ENCODE peak calls at places on chromosomes 5 and 9, in six cellular contexts. One of them, this sample, is unnamed.

GRCh38 chr5:171137768-171138540 is 171.1 kb upstream of the TLX3 start:
- DNase-seq in thyroid gland: no peak
- DNase-seq in transverse colon: no peak
- DNase-seq in A673: no peak
- DNase-seq in colonic mucosa: no peak
- DNase-seq in pancreas: no peak
- DNase-seq in this sample: no peak

GRCh38 chr5:72586788-72587530 is 79.7 kb upstream of the ZNF366 start:
- DNase-seq in transverse colon: no peak
- DNase-seq in pancreas: no peak
- DNase-seq in colonic mucosa: no peak
- DNase-seq in thyroid gland: no peak
- DNase-seq in A673: no peak
- DNase-seq in this sample: no peak

GRCh38 chr5:119330367-119331183 is 25.2 kb upstream of the TNFAIP8 start:
- DNase-seq in A673: no peak
- DNase-seq in transverse colon: no peak
- DNase-seq in thyroid gland: no peak
- DNase-seq in colonic mucosa: no peak
- DNase-seq in pancreas: no peak
- DNase-seq in this sample: no peak

GRCh38 chr9:99732715-99733114 is 89.0 kb upstream of the NR4A3 start:
- DNase-seq in colonic mucosa: no peak
- DNase-seq in A673: peak; percentile 5
- DNase-seq in transverse colon: no peak
- DNase-seq in thyroid gland: no peak
- DNase-seq in pancreas: no peak
- DNase-seq in this sample: no peak

GRCh38 chr5:135318924-135319323 is 80.1 kb downstream of the MACROH2A1 start:
- DNase-seq in A673: no peak
- DNase-seq in pancreas: no peak
- DNase-seq in transverse colon: no peak
- DNase-seq in thyroid gland: no peak
- DNase-seq in colonic mucosa: no peak
- DNase-seq in this sample: no peak

GRCh38 chr9:7360513-7360912 is 439.1 kb downstream of the DMAC1 start:
- DNase-seq in colonic mucosa: no peak
- DNase-seq in thyroid gland: no peak
- DNase-seq in pancreas: no peak
- DNase-seq in A673: no peak
- DNase-seq in transverse colon: no peak
- DNase-seq in this sample: no peak

GRCh38 chr9:4038182-4038723 is 261.6 kb downstream of the GLIS3 start:
- DNase-seq in pancreas: no peak
- DNase-seq in colonic mucosa: no peak
- DNase-seq in transverse colon: no peak
- DNase-seq in thyroid gland: no peak
- DNase-seq in A673: no peak
- DNase-seq in this sample: no peak

GRCh38 chr9:16996901-16997491 is 126.5 kb upstream of the BNC2 start:
- DNase-seq in A673: no peak
- DNase-seq in pancreas: no peak
- DNase-seq in colonic mucosa: no peak
- DNase-seq in transverse colon: no peak
- DNase-seq in thyroid gland: no peak
- DNase-seq in this sample: no peak

GRCh38 chr5:80238078-80238477 is 17.8 kb downstream of the SERINC5 start:
- DNase-seq in pancreas: no peak
- DNase-seq in thyroid gland: no peak
- DNase-seq in transverse colon: no peak
- DNase-seq in colonic mucosa: no peak
- DNase-seq in A673: peak; percentile 77
- DNase-seq in this sample: no peak

GRCh38 chr9:6910032-6910431 is 152.3 kb downstream of the KDM4C start:
- DNase-seq in A673: peak; percentile 52
- DNase-seq in thyroid gland: no peak
- DNase-seq in colonic mucosa: no peak
- DNase-seq in transverse colon: no peak
- DNase-seq in pancreas: no peak
- DNase-seq in this sample: no peak

GRCh38 chr9:35756743-35757526 is 2.9 kb upstream of the MSMP start:
- DNase-seq in colonic mucosa: peak; percentile 78
- DNase-seq in transverse colon: peak; percentile 79
- DNase-seq in thyroid gland: peak; percentile 81
- DNase-seq in pancreas: peak; percentile 92
- DNase-seq in A673: peak; percentile 80
- DNase-seq in this sample: peak; percentile 77

GRCh38 chr9:33287087-33287490 is 3.2 kb upstream of the NFX1 start:
- DNase-seq in pancreas: no peak
- DNase-seq in colonic mucosa: peak; percentile 69
- DNase-seq in A673: peak; percentile 82
- DNase-seq in transverse colon: peak; percentile 53
- DNase-seq in thyroid gland: peak; percentile 58
- DNase-seq in this sample: peak; percentile 44

GRCh38 chr5:142871880-142872200 is 101.7 kb downstream of the ARHGAP26 start:
- DNase-seq in pancreas: no peak
- DNase-seq in transverse colon: no peak
- DNase-seq in colonic mucosa: no peak
- DNase-seq in thyroid gland: no peak
- DNase-seq in A673: no peak
- DNase-seq in this sample: no peak

GRCh38 chr5:142871056-142871879 is 101.1 kb downstream of the ARHGAP26 start:
- DNase-seq in colonic mucosa: peak; percentile 85
- DNase-seq in transverse colon: peak; percentile 84
- DNase-seq in A673: no peak
- DNase-seq in thyroid gland: peak; percentile 94
- DNase-seq in pancreas: peak; percentile 85
- DNase-seq in this sample: no peak

GRCh38 chr5:142873831-142874230 is 103.7 kb downstream of the ARHGAP26 start:
- DNase-seq in transverse colon: no peak
- DNase-seq in A673: no peak
- DNase-seq in colonic mucosa: no peak
- DNase-seq in thyroid gland: no peak
- DNase-seq in pancreas: no peak
- DNase-seq in this sample: no peak

GRCh38 chr5:142872795-142873194 is 102.6 kb downstream of the ARHGAP26 start:
- DNase-seq in pancreas: peak; percentile 69
- DNase-seq in transverse colon: peak; percentile 73
- DNase-seq in A673: no peak
- DNase-seq in colonic mucosa: peak; percentile 72
- DNase-seq in thyroid gland: peak; percentile 30
- DNase-seq in this sample: no peak

DNA sequence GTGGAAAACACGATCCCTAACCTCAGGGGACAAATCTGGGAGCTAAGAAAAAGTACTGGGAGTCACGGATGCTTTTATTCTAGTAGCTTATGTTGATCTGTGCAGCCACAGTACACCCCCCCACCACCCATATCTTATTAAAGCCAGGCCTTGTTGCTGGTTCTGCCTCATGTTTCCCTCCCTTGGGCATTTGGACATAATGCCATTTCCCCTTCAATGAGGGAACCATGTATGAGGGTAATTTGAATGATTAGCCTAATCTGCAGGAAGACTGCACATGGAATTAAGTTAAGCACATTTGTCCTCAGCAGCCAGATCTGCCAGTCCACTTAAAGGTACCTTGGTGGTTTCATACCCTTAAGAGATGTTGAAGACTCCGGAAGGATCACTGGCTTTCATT is 102.0 kb downstream of the ARHGAP26 start:
- DNase-seq in colonic mucosa: no peak
- DNase-seq in A673: peak; percentile 85
- DNase-seq in transverse colon: no peak
- DNase-seq in thyroid gland: no peak
- DNase-seq in pancreas: no peak
- DNase-seq in this sample: no peak
- H3K4me1 ChIP-seq in colonic mucosa: peaks cover 52% of the 10 kb centered on the region
- H3K4me1 ChIP-seq in A673: peaks cover 79% of the 10 kb centered on the region
- H3K4me1 ChIP-seq in transverse colon: peaks cover 85% of the 10 kb centered on the region
- H3K4me1 ChIP-seq in thyroid gland: peaks cover 78% of the 10 kb centered on the region
- H3K4me1 ChIP-seq in pancreas: peaks cover 72% of the 10 kb centered on the region
- H3K4me1 ChIP-seq in this sample: peaks cover 24% of the 10 kb centered on the region

GRCh38 chr5:132008163-132008473 is 3.3 kb downstream of the ACSL6 start:
- DNase-seq in colonic mucosa: no peak
- DNase-seq in pancreas: peak; percentile 21
- DNase-seq in transverse colon: no peak
- DNase-seq in thyroid gland: no peak
- DNase-seq in A673: no peak
- DNase-seq in this sample: no peak

GRCh38 chr5:132009706-132010405 is 1.6 kb downstream of the ACSL6 start:
- DNase-seq in thyroid gland: no peak
- DNase-seq in pancreas: peak; percentile 27
- DNase-seq in colonic mucosa: no peak
- DNase-seq in A673: no peak
- DNase-seq in transverse colon: no peak
- DNase-seq in this sample: no peak

GRCh38 chr5:132010645-132011560 is 555 bp downstream of the ACSL6 start:
- DNase-seq in pancreas: peak; percentile 74
- DNase-seq in thyroid gland: no peak
- DNase-seq in A673: no peak
- DNase-seq in colonic mucosa: no peak
- DNase-seq in transverse colon: peak; percentile 2
- DNase-seq in this sample: no peak

GRCh38 chr5:132007399-132008162 is 3.9 kb downstream of the ACSL6 start:
- DNase-seq in colonic mucosa: peak; percentile 85
- DNase-seq in pancreas: peak; percentile 75
- DNase-seq in transverse colon: peak; percentile 86
- DNase-seq in A673: peak; percentile 77
- DNase-seq in thyroid gland: peak; percentile 81
- DNase-seq in this sample: peak; percentile 82

DNA sequence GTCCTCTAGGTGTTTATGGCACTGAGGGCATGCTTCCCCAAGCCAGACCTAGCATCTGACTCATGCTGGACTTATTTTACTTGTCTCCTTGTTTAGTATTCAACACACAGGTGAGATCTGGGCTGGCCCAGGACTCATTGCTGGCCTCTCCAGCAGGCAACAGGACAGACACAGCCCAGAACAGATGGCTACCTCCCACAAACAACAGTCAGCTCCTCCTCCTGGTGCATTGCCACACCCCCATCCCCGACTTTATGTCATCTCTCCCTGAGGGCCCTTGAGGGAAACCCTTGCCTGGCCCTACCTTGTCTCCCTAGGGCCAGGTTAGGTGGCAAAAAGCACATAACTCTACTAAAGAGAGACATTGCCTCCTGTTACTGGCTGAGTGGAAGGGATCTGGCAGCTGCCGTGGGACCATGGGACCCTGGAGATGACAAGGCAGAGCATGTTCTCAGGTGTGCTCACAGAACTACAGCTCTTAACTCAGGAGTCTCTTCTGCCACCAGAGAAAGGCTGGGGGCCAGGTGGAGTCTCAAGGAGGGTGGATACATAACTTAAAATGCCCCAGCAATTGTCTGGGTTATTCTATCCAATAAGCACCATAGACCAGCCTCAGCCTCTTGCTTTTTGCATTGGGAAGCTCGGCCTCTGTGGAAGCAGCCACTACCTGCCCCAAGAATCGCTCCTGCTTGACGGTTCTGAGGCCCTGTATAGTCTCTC is 2.3 kb downstream of the ACSL6 start:
- DNase-seq in pancreas: peak; percentile 17
- DNase-seq in transverse colon: no peak
- DNase-seq in thyroid gland: no peak
- DNase-seq in A673: no peak
- DNase-seq in colonic mucosa: no peak
- DNase-seq in this sample: no peak
- H3K27ac ChIP-seq in pancreas: no peak overlapping the region
- H3K27ac ChIP-seq in transverse colon: no peak overlapping the region
- H3K27ac ChIP-seq in thyroid gland: no peak overlapping the region
- H3K27ac ChIP-seq in A673: no peak overlapping the region
- H3K27ac ChIP-seq in colonic mucosa: no peak overlapping the region
- H3K27ac ChIP-seq in this sample: no peak overlapping the region

DNA sequence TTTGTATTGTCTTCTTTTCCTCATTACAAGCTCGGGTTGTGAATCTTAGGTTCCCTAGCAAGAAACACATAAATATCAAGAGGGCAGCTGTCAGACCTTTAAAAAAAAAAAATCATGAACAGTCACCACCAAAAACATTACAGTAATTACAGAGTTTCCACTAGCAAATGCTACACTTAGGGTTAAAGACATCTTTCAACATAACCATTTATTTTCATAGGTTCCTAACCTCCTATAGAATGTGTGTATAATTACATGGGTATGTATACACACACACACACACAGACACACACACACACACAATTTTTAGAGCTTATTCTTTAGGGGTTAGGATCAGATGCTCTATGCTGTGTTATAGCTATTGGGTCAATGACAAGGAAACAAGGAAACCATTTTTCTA is 50.1 kb downstream of the SEMA6A start:
- DNase-seq in thyroid gland: no peak
- DNase-seq in colonic mucosa: no peak
- DNase-seq in pancreas: no peak
- DNase-seq in A673: no peak
- DNase-seq in transverse colon: no peak
- DNase-seq in this sample: no peak
- H3K4me1 ChIP-seq in thyroid gland: no peaks in the 10 kb centered on the region
- H3K4me1 ChIP-seq in colonic mucosa: peaks cover 5% of the 10 kb centered on the region
- H3K4me1 ChIP-seq in pancreas: peaks cover 19% of the 10 kb centered on the region
- H3K4me1 ChIP-seq in A673: no peaks in the 10 kb centered on the region
- H3K4me1 ChIP-seq in transverse colon: peaks cover 86% of the 10 kb centered on the region
- H3K4me1 ChIP-seq in this sample: peaks cover 1% of the 10 kb centered on the region

GRCh38 chr9:27412081-27412480 is 112.0 kb upstream of the IFNK start:
- DNase-seq in A673: no peak
- DNase-seq in pancreas: no peak
- DNase-seq in thyroid gland: no peak
- DNase-seq in transverse colon: no peak
- DNase-seq in colonic mucosa: no peak
- DNase-seq in this sample: no peak

GRCh38 chr9:27408523-27408922 is 111.6 kb upstream of the EQTN start:
- DNase-seq in colonic mucosa: no peak
- DNase-seq in A673: no peak
- DNase-seq in pancreas: no peak
- DNase-seq in thyroid gland: no peak
- DNase-seq in transverse colon: no peak
- DNase-seq in this sample: no peak

GRCh38 chr9:27413507-27414214 is 110.4 kb upstream of the IFNK start:
- DNase-seq in thyroid gland: no peak
- DNase-seq in transverse colon: no peak
- DNase-seq in pancreas: no peak
- DNase-seq in A673: no peak
- DNase-seq in colonic mucosa: no peak
- DNase-seq in this sample: no peak

GRCh38 chr9:27412963-27413362 is 111.1 kb upstream of the IFNK start:
- DNase-seq in A673: no peak
- DNase-seq in colonic mucosa: no peak
- DNase-seq in thyroid gland: no peak
- DNase-seq in transverse colon: no peak
- DNase-seq in pancreas: no peak
- DNase-seq in this sample: no peak

DNA sequence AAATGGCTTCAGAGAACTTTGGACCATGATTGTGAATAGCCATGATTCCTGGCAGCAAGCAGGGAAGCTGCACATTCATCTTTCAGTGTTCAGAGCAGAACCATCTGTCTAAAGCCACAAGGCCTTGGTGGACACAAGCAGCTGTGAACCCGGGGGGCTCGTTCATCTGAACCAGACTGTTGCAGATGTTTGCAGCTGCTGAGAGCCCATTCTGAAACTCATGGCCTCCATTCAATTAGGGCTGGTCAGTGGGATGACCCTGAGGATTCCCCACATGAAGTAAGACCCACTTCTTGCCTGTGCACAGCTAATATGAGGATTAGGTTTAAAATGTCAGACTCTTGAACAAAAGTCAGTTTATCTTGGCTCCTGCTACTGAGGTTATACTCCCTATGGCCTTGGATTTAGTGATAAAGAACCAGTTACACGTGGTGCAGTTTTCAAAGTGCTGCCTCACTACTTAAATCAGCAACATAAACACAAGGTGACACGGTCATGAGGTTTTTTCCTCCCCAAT is 109.8 kb upstream of the IFNK start:
- DNase-seq in A673: no peak
- DNase-seq in transverse colon: peak; percentile 48
- DNase-seq in colonic mucosa: peak; percentile 63
- DNase-seq in pancreas: no peak
- DNase-seq in thyroid gland: no peak
- DNase-seq in this sample: no peak
- H3K27ac ChIP-seq in A673: no peak overlapping the region
- H3K27ac ChIP-seq in transverse colon: peak overlapping the region; percentile 75
- H3K27ac ChIP-seq in colonic mucosa: peak overlapping the region; percentile 45
- H3K27ac ChIP-seq in pancreas: peak overlapping the region; percentile 27
- H3K27ac ChIP-seq in thyroid gland: no peak overlapping the region
- H3K27ac ChIP-seq in this sample: no peak overlapping the region

This sample was measured in lung.